ENCODE peak calls at places on chromosomes 6 and 20, in ten cellular contexts. Q is T1000; E is cardiac muscle cell; C is RWPE1; M is CD8-positive, alpha-beta memory T cell; Y is posterior cingulate gyrus; D is nucleus accumbens; H is GM03348; B is KG1; A is activated gamma-delta T cell treated with Interleukin-2 at 50 U/mL for 16 hours. J is an unnamed sample.

GRCh38 chr6:151230277-151230577 is 9.5 kb upstream of the AKAP12 start:
- DNase-seq in M (no peak), Y (no peak), H (no peak), A (no peak), E (no peak), C (no peak), D (no peak), Q (no peak), B (no peak), J (no peak)

GRCh38 chr6:151661928-151662327 is 145.6 kb upstream of the ESR1 start:
- DNase-seq in A (no peak), M (no peak), Q (no peak), B (no peak), D (no peak), H (no peak), E (no peak), Y (no peak), C (no peak), J (no peak)

GRCh38 chr6:13044390-13044789 is 283.9 kb downstream of the TBC1D7 start:
- DNase-seq in Y (no peak), H (peak), A (no peak), D (peak), B (no peak), Q (no peak), M (no peak), E (no peak), C (peak), J (peak)

GRCh38 chr6:32785781-32786533 is 22.6 kb upstream of the HLA-DQB2 start:
- DNase-seq in C (peak), D (no peak), Y (peak), M (peak), H (peak), B (peak), Q (no peak), A (peak), E (peak), J (peak)

GRCh38 chr20:25389381-25389857 is 1.2 kb downstream of the ABHD12 start:
- DNase-seq in M (no peak), A (no peak), D (no peak), E (peak), C (no peak), H (peak), Y (no peak), B (no peak), Q (no peak), J (peak)

GRCh38 chr6:30155522-30156261 is 5.3 kb downstream of the TRIM10 start:
- DNase-seq in C (no peak), B (no peak), Q (no peak), D (no peak), H (no peak), A (no peak), Y (no peak), E (no peak), M (no peak), J (no peak)

GRCh38 chr6:31438222-31438621 is 34.8 kb downstream of the MICA start:
- DNase-seq in M (no peak), D (no peak), Q (no peak), Y (no peak), H (no peak), A (no peak), C (no peak), E (no peak), B (no peak), J (no peak)

GRCh38 chr6:107957165-107957908 is 671 bp downstream of the SEC63 start:
- DNase-seq in D (no peak), M (peak), C (peak), B (peak), Y (peak), Q (no peak), E (peak), A (peak), H (peak), J (peak)

GRCh38 chr20:18585134-18585533 is 2.7 kb upstream of the DTD1 start:
- DNase-seq in C (no peak), E (no peak), A (no peak), H (peak), Q (no peak), D (no peak), M (no peak), B (no peak), Y (no peak), J (no peak)

GRCh38 chr6:158521759-158522158 is 38.1 kb upstream of the TMEM181 start:
- DNase-seq in B (no peak), D (no peak), C (no peak), Q (no peak), M (no peak), Y (no peak), A (no peak), E (no peak), H (no peak), J (no peak)

GRCh38 chr20:42530855-42531674 is 658.6 kb downstream of the PTPRT start:
- DNase-seq in E (peak), Q (no peak), H (peak), A (no peak), D (no peak), B (no peak), Y (no peak), C (peak), M (no peak), J (no peak)

GRCh38 chr6:75907444-75907843 is 158.4 kb downstream of the MYO6 start:
- DNase-seq in H (no peak), Q (no peak), C (no peak), B (no peak), M (no peak), A (no peak), D (no peak), Y (no peak), E (no peak), J (no peak)

GRCh38 chr20:18003897-18004296 is 35.1 kb downstream of the MGME1 start:
- DNase-seq in Q (no peak), M (no peak), H (no peak), A (no peak), Y (no peak), D (no peak), B (no peak), C (no peak), E (peak), J (no peak)

GRCh38 chr20:44494266-44494665 is 18.6 kb downstream of the TTPAL start:
- DNase-seq in H (peak), A (no peak), B (no peak), M (no peak), Y (no peak), D (no peak), Q (no peak), C (no peak), E (no peak), J (no peak)

GRCh38 chr6:37399795-37400490 is 33.1 kb upstream of the CMTR1 start:
- DNase-seq in A (no peak), M (no peak), D (no peak), E (no peak), B (no peak), H (no peak), Q (no peak), C (no peak), Y (no peak), J (no peak)

GRCh38 chr6:107493158-107494057 is 3.5 kb downstream of the SOBP start:
- DNase-seq in A (no peak), Y (peak), Q (no peak), D (peak), M (no peak), E (peak), C (no peak), B (no peak), H (no peak), J (no peak)

GRCh38 chr6:1840491-1841121 is 230.9 kb downstream of the FOXC1 start:
- DNase-seq in D (no peak), Q (no peak), H (no peak), A (no peak), B (no peak), C (no peak), Y (no peak), M (no peak), E (no peak), J (no peak)

GRCh38 chr6:44966449-44967091 is 361.6 kb upstream of the RUNX2 start:
- DNase-seq in Y (no peak), M (no peak), E (no peak), D (no peak), Q (no peak), C (peak), H (peak), B (no peak), A (no peak), J (no peak)

GRCh38 chr20:8148501-8148900 is 16.4 kb downstream of the PLCB1 start:
- DNase-seq in H (no peak), Y (no peak), E (no peak), C (no peak), Q (no peak), D (no peak), B (no peak), M (no peak), A (no peak), J (no peak)

GRCh38 chr20:51354769-51355319 is 187.7 kb downstream of the NFATC2 start:
- DNase-seq in D (no peak), Y (no peak), C (no peak), H (peak), A (no peak), Q (peak), M (no peak), E (no peak), B (no peak), J (no peak)

GRCh38 chr6:31655349-31656237 is at the start of gene APOM:
- DNase-seq in E (no peak), C (no peak), Y (no peak), B (no peak), A (no peak), M (no peak), D (no peak), Q (no peak), H (no peak), J (no peak)

GRCh38 chr6:150038202-150038830 is 13.0 kb upstream of the RAET1L start:
- DNase-seq in Q (no peak), D (no peak), C (no peak), A (no peak), E (no peak), M (no peak), B (no peak), Y (no peak), H (no peak), J (no peak)

GRCh38 chr6:138235205-138235604 is 16.9 kb upstream of the PBOV1 start:
- DNase-seq in M (no peak), E (no peak), H (no peak), Y (no peak), B (no peak), Q (no peak), D (no peak), A (no peak), C (no peak), J (no peak)

GRCh38 chr6:16494781-16495180 is 256.4 kb downstream of the GMPR start:
- DNase-seq in B (no peak), D (no peak), Q (no peak), E (no peak), Y (no peak), H (no peak), A (no peak), M (no peak), C (peak), J (no peak)

GRCh38 chr6:2877057-2877882 is 25.8 kb downstream of the SERPINB9 start:
- DNase-seq in Y (no peak), H (no peak), Q (no peak), B (no peak), D (no peak), M (no peak), A (no peak), E (no peak), C (peak), J (no peak)

GRCh38 chr6:106549521-106549920 is 79.8 kb downstream of the RTN4IP1 start:
- DNase-seq in D (no peak), C (no peak), A (no peak), Q (no peak), M (no peak), H (no peak), Y (no peak), B (no peak), E (no peak), J (no peak)

GRCh38 chr6:138307352-138307751 is 70.4 kb upstream of the SMIM28 start:
- DNase-seq in Y (no peak), H (no peak), M (no peak), B (no peak), D (no peak), Q (no peak), E (no peak), C (no peak), A (no peak), J (no peak)

GRCh38 chr6:150684715-150685459 is 85.2 kb downstream of the PLEKHG1 start:
- DNase-seq in H (no peak), M (no peak), A (no peak), E (no peak), Q (no peak), D (no peak), B (no peak), Y (no peak), C (no peak), J (no peak)

GRCh38 chr6:117771403-117771802 is 96.1 kb downstream of the NUS1 start:
- DNase-seq in A (no peak), E (no peak), Y (no peak), D (no peak), B (no peak), C (no peak), Q (no peak), M (no peak), H (no peak), J (peak)

GRCh38 chr6:112198582-112198981 is 55.8 kb downstream of the LAMA4 start:
- DNase-seq in A (no peak), D (no peak), Y (no peak), C (no peak), H (no peak), B (no peak), Q (no peak), E (no peak), M (no peak), J (no peak)

GRCh38 chr6:30238178-30238795 is 25.1 kb upstream of the TRIM26 start:
- DNase-seq in B (no peak), C (no peak), D (no peak), Q (no peak), M (peak), Y (no peak), H (peak), A (no peak), E (no peak), J (peak)

GRCh38 chr6:38846361-38846760 is 131.2 kb downstream of the DNAH8 start:
- DNase-seq in C (no peak), A (no peak), Y (no peak), D (no peak), B (no peak), E (no peak), Q (no peak), H (no peak), M (no peak), J (no peak)

GRCh38 chr6:168937061-168937460 is 316.6 kb downstream of the THBS2 start:
- DNase-seq in D (no peak), C (peak), B (no peak), Y (no peak), E (no peak), M (no peak), Q (peak), A (no peak), H (peak), J (no peak)

GRCh38 chr6:26501482-26501986 is 1.4 kb downstream of the BTN1A1 start:
- DNase-seq in B (no peak), M (peak), D (no peak), Q (no peak), E (peak), A (peak), C (peak), H (peak), Y (peak), J (no peak)

GRCh38 chr6:166488081-166488685 is 98.3 kb downstream of the RAMACL start:
- DNase-seq in Q (no peak), D (no peak), B (peak), E (no peak), Y (no peak), A (peak), H (no peak), M (peak), C (no peak), J (peak)

GRCh38 chr6:21199246-21199645 is 394.3 kb upstream of the SOX4 start:
- DNase-seq in M (no peak), B (no peak), A (no peak), C (no peak), E (no peak), H (no peak), Y (no peak), D (no peak), Q (no peak), J (no peak)

GRCh38 chr6:160041608-160042007 is 72.7 kb downstream of the IGF2R start:
- DNase-seq in E (no peak), M (no peak), H (peak), Q (no peak), D (no peak), A (no peak), C (peak), B (no peak), Y (peak), J (peak)